ENCODE peak calls at places on chromosome 14, in nine cellular contexts. C is coronary artery; T is foreskin fibroblast; M is CD8-positive, alpha-beta memory T cell; S is SK-N-SH; U is upper lobe of left lung; G is naive thymus-derived CD4-positive, alpha-beta T cell; H is IMR-90; A is vagina. Q is an unnamed sample.

GRCh38 chr14:89123851-89124250 is 293.2 kb downstream of the FOXN3 start:
- DNase-seq in M (no peak), T (no peak), A (no peak), G (no peak), H (no peak), S (no peak), C (no peak), U (no peak), Q (no peak)

GRCh38 chr14:100193417-100194357 is 34.2 kb upstream of the DEGS2 start:
- DNase-seq in G (no peak), M (no peak), U (no peak), C (no peak), T (no peak), H (no peak), A (no peak), S (peak), Q (no peak)

GRCh38 chr14:91063119-91063518 is 2.7 kb upstream of the RPS6KA5 start:
- DNase-seq in M (peak), G (peak), U (no peak), A (no peak), T (no peak), S (no peak), H (no peak), C (no peak), Q (no peak)

GRCh38 chr14:52268191-52269061 is 928 bp downstream of the PTGDR start:
- DNase-seq in C (no peak), M (peak), H (peak), A (no peak), U (no peak), S (peak), T (no peak), G (no peak), Q (peak)

GRCh38 chr14:73426877-73427276 is 31.5 kb downstream of the NUMB start:
- DNase-seq in U (no peak), S (no peak), T (no peak), G (no peak), M (no peak), H (peak), A (no peak), C (no peak), Q (peak)

GRCh38 chr14:75204106-75204505 is 27.7 kb upstream of the TMED10 start:
- DNase-seq in U (peak), C (no peak), T (no peak), H (no peak), S (no peak), A (no peak), M (no peak), G (no peak), Q (no peak)

GRCh38 chr14:76955575-76956252 is 72.8 kb downstream of the IRF2BPL start:
- DNase-seq in U (peak), A (no peak), G (peak), T (peak), M (peak), H (peak), S (no peak), C (no peak), Q (no peak)

GRCh38 chr14:30194769-30195168 is 267.1 kb upstream of the PRKD1 start:
- DNase-seq in A (no peak), U (no peak), T (peak), C (no peak), H (peak), M (no peak), S (no peak), G (no peak), Q (no peak)

GRCh38 chr14:62885451-62885850 is 159.8 kb downstream of the KCNH5 start:
- DNase-seq in U (no peak), M (no peak), S (no peak), C (no peak), T (no peak), A (no peak), G (no peak), H (peak), Q (no peak)

GRCh38 chr14:81275305-81275950 is 54.7 kb upstream of the GTF2A1 start:
- DNase-seq in H (no peak), M (no peak), A (no peak), C (no peak), T (no peak), S (no peak), U (no peak), G (no peak), Q (no peak)

GRCh38 chr14:53845813-53846693 is 110.6 kb downstream of the BMP4 start:
- DNase-seq in G (no peak), U (no peak), M (no peak), T (no peak), A (no peak), C (no peak), S (no peak), H (no peak), Q (no peak)

GRCh38 chr14:29240046-29240445 is 473.5 kb downstream of the FOXG1 start:
- DNase-seq in S (no peak), M (no peak), C (no peak), T (peak), G (no peak), A (no peak), U (no peak), H (peak), Q (no peak)

GRCh38 chr14:80974338-80975078 is 19.1 kb downstream of the TSHR start:
- DNase-seq in C (no peak), H (no peak), G (no peak), T (no peak), U (no peak), S (no peak), M (no peak), A (no peak), Q (no peak)

GRCh38 chr14:65373671-65374039 is 38.9 kb upstream of the FUT8 start:
- DNase-seq in G (no peak), H (no peak), M (no peak), T (no peak), U (no peak), C (no peak), A (no peak), S (no peak), Q (no peak)

GRCh38 chr14:42884100-42884499 is 1277.4 kb downstream of the LRFN5 start:
- DNase-seq in M (no peak), S (no peak), H (peak), A (no peak), G (no peak), U (no peak), C (no peak), T (peak), Q (no peak)

GRCh38 chr14:51626185-51626584 is 25.5 kb upstream of the FRMD6 start:
- DNase-seq in G (no peak), C (no peak), A (no peak), U (no peak), M (no peak), S (no peak), H (no peak), T (no peak), Q (no peak)

GRCh38 chr14:65439117-65439516 is 26.6 kb downstream of the FUT8 start:
- DNase-seq in U (no peak), M (no peak), H (no peak), A (no peak), C (no peak), S (no peak), G (no peak), T (no peak), Q (no peak)

GRCh38 chr14:33271216-33271615 is 332.5 kb downstream of the NPAS3 start:
- DNase-seq in A (no peak), C (no peak), H (no peak), U (no peak), S (no peak), M (no peak), G (no peak), T (no peak), Q (no peak)

GRCh38 chr14:51865953-51866747 is 5.7 kb downstream of the GNG2 start:
- DNase-seq in T (no peak), H (no peak), C (no peak), S (no peak), M (no peak), A (no peak), G (peak), U (no peak), Q (no peak)

GRCh38 chr14:79373451-79373850 is 837.9 kb downstream of the DIO2 start:
- DNase-seq in G (no peak), M (no peak), S (no peak), U (no peak), T (no peak), C (no peak), H (no peak), A (no peak), Q (no peak)

GRCh38 chr14:35355981-35356839 is 48.3 kb downstream of the NFKBIA start:
- DNase-seq in M (no peak), S (no peak), T (no peak), A (no peak), G (no peak), C (no peak), H (peak), U (peak), Q (no peak)

GRCh38 chr14:80095623-80096022 is 115.7 kb downstream of the DIO2 start:
- DNase-seq in G (no peak), C (no peak), M (no peak), H (peak), T (peak), A (no peak), S (no peak), U (no peak), Q (no peak)

GRCh38 chr14:54562334-54562733 is 4.6 kb upstream of the SAMD4A start:
- DNase-seq in T (no peak), U (no peak), C (no peak), G (no peak), S (no peak), A (no peak), M (no peak), H (peak), Q (no peak)

GRCh38 chr14:22715186-22715812 is 51.2 kb upstream of the OXA1L start:
- DNase-seq in G (no peak), M (no peak), A (no peak), H (no peak), U (no peak), C (no peak), T (no peak), S (peak), Q (no peak)

GRCh38 chr14:36502558-36503508 is 17.2 kb downstream of the NKX2-1 start:
- DNase-seq in M (no peak), G (no peak), C (no peak), H (no peak), U (no peak), A (no peak), S (no peak), T (no peak), Q (no peak)

GRCh38 chr14:97706814-97707213 is 909.6 kb downstream of the VRK1 start:
- DNase-seq in A (peak), H (no peak), G (no peak), C (no peak), T (no peak), U (no peak), S (no peak), M (no peak), Q (no peak)

GRCh38 chr14:23185046-23185445 is 1.6 kb upstream of the SLC7A8 start:
- DNase-seq in H (peak), C (no peak), S (no peak), T (no peak), G (no peak), M (no peak), U (no peak), A (no peak), Q (no peak)

GRCh38 chr14:93959239-93960107 is 16.9 kb downstream of the ASB2 start:
- DNase-seq in H (peak), U (peak), T (peak), C (no peak), G (peak), M (peak), A (no peak), S (no peak), Q (peak)

GRCh38 chr14:36750244-36750643 is 88.6 kb downstream of the PAX9 start:
- DNase-seq in A (no peak), G (no peak), H (no peak), T (no peak), C (no peak), U (no peak), M (no peak), S (no peak), Q (no peak)

GRCh38 chr14:83485591-83485990 is 1951.9 kb upstream of the SEL1L start:
- DNase-seq in H (peak), A (no peak), C (no peak), G (no peak), S (no peak), T (no peak), M (no peak), U (no peak), Q (no peak)

GRCh38 chr14:34833545-34834523 is 41.3 kb downstream of the BAZ1A start:
- DNase-seq in C (no peak), T (no peak), U (no peak), A (no peak), G (peak), S (no peak), H (no peak), M (peak), Q (no peak)

GRCh38 chr14:40417777-40418401 is 985.7 kb upstream of the FBXO33 start:
- DNase-seq in M (no peak), T (no peak), U (peak), G (no peak), A (no peak), H (no peak), S (peak), C (no peak), Q (peak)

GRCh38 chr14:95144849-95145248 is 12.5 kb downstream of the DICER1 start:
- DNase-seq in G (no peak), U (no peak), T (no peak), S (no peak), M (no peak), A (no peak), H (no peak), C (no peak), Q (no peak)

GRCh38 chr14:95141684-95142083 is 15.6 kb downstream of the DICER1 start:
- DNase-seq in A (no peak), U (no peak), C (no peak), S (no peak), G (no peak), M (no peak), H (no peak), T (no peak), Q (no peak)

GRCh38 chr14:95143813-95144620 is 13.3 kb downstream of the DICER1 start:
- DNase-seq in C (no peak), M (no peak), A (no peak), S (no peak), G (no peak), H (peak), U (no peak), T (no peak), Q (no peak)

GRCh38 chr14:95140060-95140858 is 17.1 kb downstream of the DICER1 start:
- DNase-seq in H (peak), U (no peak), M (no peak), S (no peak), C (no peak), A (no peak), T (peak), G (no peak), Q (peak)

DNA sequence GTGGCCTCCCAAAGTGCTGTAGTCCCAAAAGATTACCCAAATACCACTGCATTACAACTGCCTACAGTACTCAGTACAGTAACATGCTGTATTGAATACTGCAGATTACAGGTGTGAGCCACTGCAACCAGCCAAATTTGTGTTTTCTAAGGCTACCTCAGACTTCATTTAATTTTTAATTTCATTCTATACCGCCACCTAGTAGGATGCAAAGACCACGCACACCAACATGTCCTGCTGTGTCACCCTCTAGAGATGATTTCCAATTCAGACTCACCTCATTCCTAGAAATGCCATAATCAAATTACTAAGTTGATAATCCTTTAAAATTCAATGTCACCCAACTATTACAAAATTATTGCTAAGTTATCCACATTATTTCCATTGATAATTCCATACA is 15.1 kb downstream of the DICER1 start:
- DNase-seq in M (no peak), G (no peak), C (no peak), U (no peak), S (no peak), A (no peak), T (no peak), H (no peak), Q (no peak)
- H3K4me3 ChIP-seq in M (no peak), G (no peak), C (no peak), U (no peak), S (no peak), A (no peak), T (no peak), H (no peak), Q (no peak)

GRCh38 chr14:59816931-59817330 is 53.6 kb downstream of the RTN1 start:
- DNase-seq in T (no peak), G (no peak), S (no peak), C (no peak), M (no peak), A (no peak), H (no peak), U (no peak), Q (no peak)
- H3K4me3 ChIP-seq in T (no peak), G (no peak), S (no peak), C (no peak), M (no peak), A (no peak), H (no peak), U (no peak), Q (no peak)

DNA sequence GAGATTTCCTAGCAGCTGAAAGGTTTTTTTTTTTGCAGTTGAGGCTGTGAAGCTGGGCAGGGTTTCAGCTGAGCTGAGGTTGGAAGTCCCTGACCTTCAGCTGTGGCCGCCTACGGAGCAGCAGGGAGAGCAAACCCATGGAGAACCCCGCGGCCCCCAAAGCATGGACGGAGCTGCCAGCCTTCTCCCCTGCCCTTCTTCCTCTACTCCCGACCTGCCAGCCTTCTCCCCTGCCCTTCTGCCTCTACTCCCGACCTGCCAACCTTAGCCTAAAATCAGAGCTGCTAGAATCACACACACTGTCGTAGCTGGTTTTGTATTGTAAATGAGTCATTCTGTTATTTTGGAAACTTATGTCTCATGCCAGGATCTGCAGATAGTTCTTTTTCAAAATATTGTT is 74.6 kb downstream of the PPP2R5C start:
- DNase-seq in C (no peak), U (no peak), A (no peak), M (no peak), S (no peak), T (peak), H (peak), G (no peak), Q (no peak)
- H3K4me3 ChIP-seq in C (peak), U (no peak), A (no peak), M (no peak), S (no peak), T (peak), H (no peak), G (no peak), Q (no peak)

GRCh38 chr14:92676448-92677086 is 71.9 kb downstream of the LGMN start:
- DNase-seq in T (no peak), H (no peak), G (no peak), A (no peak), M (no peak), S (no peak), U (peak), C (peak), Q (no peak)
- H3K4me3 ChIP-seq in T (no peak), H (no peak), G (no peak), A (no peak), M (no peak), S (no peak), U (no peak), C (no peak), Q (no peak)

DNA sequence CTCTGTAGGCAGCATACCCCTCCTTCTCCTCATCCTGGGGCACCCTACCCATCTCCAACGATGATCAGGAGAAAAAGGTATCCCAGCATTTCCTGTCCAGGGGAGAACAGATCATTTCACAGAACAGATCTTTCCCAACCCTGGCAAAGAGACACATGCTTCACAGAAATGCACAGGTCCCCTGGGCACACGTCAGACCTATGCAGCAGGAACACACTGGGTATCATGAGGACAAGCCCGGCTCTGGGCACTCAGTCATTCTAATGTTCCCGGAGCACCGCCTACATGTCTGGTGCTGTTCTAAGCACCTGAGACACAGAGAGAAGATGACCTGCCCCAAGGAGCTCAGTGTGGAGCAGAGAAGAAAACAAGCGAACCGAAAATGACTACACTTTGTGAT is 56.2 kb downstream of the ACTN1 start:
- DNase-seq in A (no peak), T (no peak), U (no peak), S (no peak), M (no peak), H (no peak), C (no peak), G (no peak), Q (no peak)
- H3K4me3 ChIP-seq in A (no peak), T (no peak), U (no peak), S (no peak), M (no peak), H (no peak), C (peak), G (no peak), Q (no peak)

GRCh38 chr14:105863296-105864108 is 337.1 kb downstream of the TMEM121 start:
- DNase-seq in C (peak), S (no peak), U (peak), M (no peak), G (no peak), A (no peak), T (no peak), H (no peak), Q (no peak)

GRCh38 chr14:105860615-105861580 is 334.5 kb downstream of the TMEM121 start:
- DNase-seq in T (no peak), G (no peak), A (no peak), U (peak), M (no peak), C (peak), S (no peak), H (no peak), Q (no peak)

GRCh38 chr14:105859717-105860614 is 333.6 kb downstream of the TMEM121 start:
- DNase-seq in H (no peak), T (no peak), M (no peak), S (no peak), G (no peak), U (peak), A (no peak), C (peak), Q (no peak)

GRCh38 chr14:105862581-105863239 is 336.3 kb downstream of the TMEM121 start:
- DNase-seq in U (no peak), H (no peak), G (no peak), T (no peak), S (no peak), M (no peak), A (no peak), C (peak), Q (no peak)

DNA sequence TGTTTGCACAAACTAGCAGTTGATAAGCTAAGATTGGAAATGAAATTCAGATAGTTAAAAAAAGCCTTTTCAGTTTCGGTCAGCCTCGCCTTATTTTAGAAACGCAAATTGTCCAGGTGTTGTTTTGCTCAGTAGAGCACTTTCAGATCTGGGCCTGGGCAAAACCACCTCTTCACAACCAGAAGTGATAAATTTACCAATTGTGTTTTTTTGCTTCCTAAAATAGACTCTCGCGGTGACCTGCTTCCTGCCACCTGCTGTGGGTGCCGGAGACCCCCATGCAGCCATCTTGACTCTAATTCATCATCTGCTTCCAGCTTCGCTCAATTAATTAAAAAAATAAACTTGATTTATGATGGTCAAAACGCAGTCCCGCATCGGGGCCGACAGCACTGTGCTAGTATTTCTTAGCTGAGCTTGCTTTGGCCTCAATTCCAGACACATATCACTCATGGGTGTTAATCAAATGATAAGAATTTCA is 335.6 kb downstream of the TMEM121 start:
- DNase-seq in M (peak), G (no peak), H (no peak), U (no peak), A (no peak), S (no peak), C (no peak), T (no peak), Q (no peak)
- H3K4me3 ChIP-seq in M (no peak), G (no peak), H (no peak), U (no peak), A (no peak), S (no peak), C (no peak), T (no peak), Q (no peak)

Q was measured in cardiac muscle cell.